ENCODE peak calls at places on chromosomes 1 and 21, in eight cellular contexts. E is stimulated activated CD4-positive, alpha-beta T cell treated with anti-CD3 and anti-CD28 coated beads, TNF-alpha, amount 100 ng/mL, for 24 hours; M is left ventricle myocardium inferior; W is lung microvascular endothelial cell; H is cardiac muscle cell; I is transverse colon; O is T-cell; F is hippocampal formation. J is an unnamed sample.

GRCh38 chr1:214952648-214953047 is 129.9 kb upstream of the KCNK2 start:
- DNase-seq in W (no peak), F (no peak), H (no peak), E (no peak), M (no peak), I (no peak), O (no peak), J (no peak)

GRCh38 chr1:89298461-89298860 is 25.8 kb upstream of the GBP5 start:
- DNase-seq in I (no peak), M (no peak), O (no peak), W (no peak), H (no peak), F (no peak), E (no peak), J (no peak)

GRCh38 chr21:44519346-44520325 is 20.4 kb downstream of the KRTAP10-1 start:
- DNase-seq in I (no peak), O (no peak), M (peak), H (no peak), F (no peak), W (no peak), E (no peak), J (no peak)

GRCh38 chr1:226672217-226672838 is 66.8 kb downstream of the ITPKB start:
- DNase-seq in F (no peak), H (no peak), W (no peak), I (no peak), E (no peak), O (no peak), M (no peak), J (no peak)

GRCh38 chr1:170114916-170115315 is 30.8 kb upstream of the NTMT2 start:
- DNase-seq in H (peak), O (no peak), I (no peak), M (no peak), W (peak), F (no peak), E (no peak), J (peak)

GRCh38 chr1:117719004-117719403 is 113.2 kb downstream of the TENT5C start:
- DNase-seq in O (no peak), W (no peak), H (no peak), E (no peak), M (no peak), I (no peak), F (no peak), J (no peak)

GRCh38 chr1:200590001-200590400 is 30.6 kb downstream of the KIF14 start:
- DNase-seq in I (no peak), O (no peak), F (no peak), W (no peak), H (peak), M (no peak), E (no peak), J (no peak)

GRCh38 chr1:225480825-225481434 is 53.1 kb upstream of the LBR start:
- DNase-seq in W (peak), H (peak), M (no peak), E (no peak), I (peak), F (no peak), O (peak), J (no peak)

GRCh38 chr21:36471254-36471723 is 8.6 kb downstream of the CLDN14 start:
- DNase-seq in H (no peak), F (no peak), I (no peak), W (no peak), O (no peak), M (no peak), E (no peak), J (no peak)

GRCh38 chr1:147225193-147225730 is at the start of gene FMO5:
- DNase-seq in E (no peak), M (peak), W (peak), H (peak), I (peak), O (peak), F (no peak), J (peak)

GRCh38 chr1:9397047-9397446 is 104.4 kb downstream of the SPSB1 start:
- DNase-seq in E (no peak), I (no peak), F (no peak), M (no peak), H (no peak), W (no peak), O (no peak), J (no peak)

GRCh38 chr1:154902920-154903566 is 33.0 kb upstream of the KCNN3 start:
- DNase-seq in I (no peak), M (no peak), E (no peak), F (no peak), H (no peak), O (no peak), W (no peak), J (no peak)

GRCh38 chr21:41823166-41823565 is 56.0 kb downstream of the PRDM15 start:
- DNase-seq in H (no peak), M (no peak), E (no peak), W (no peak), F (no peak), I (no peak), O (no peak), J (no peak)

GRCh38 chr1:216212826-216213225 is 210.4 kb downstream of the USH2A start:
- DNase-seq in E (no peak), F (no peak), H (no peak), I (no peak), W (no peak), M (no peak), O (no peak), J (no peak)

J was measured in GM03348.